ENCODE peak calls at places on chromosome 11, in seven cellular contexts. C is mammary epithelial cell, L is colonic mucosa, V is right lobe of liver, G is stomach, M is Peyer's patch, D is HCT116. H is an unnamed sample.

GRCh38 chr11:117458275-117459120 is 130.8 kb downstream of the CEP164 start:
- DNase-seq in L (no peak), G (no peak), C (peak; percentile 76), M (peak; percentile 23), V (no peak), D (no peak), H (peak; percentile 69)

GRCh38 chr11:121112498-121113455 is 11.7 kb downstream of the TECTA start:
- DNase-seq in L (peak; percentile 44), V (peak; percentile 71), M (no peak), G (peak; percentile 64), C (peak; percentile 56), D (peak; percentile 35), H (peak; percentile 68)

GRCh38 chr11:99019676-99020075 is 1.1 kb upstream of the CNTN5 start:
- DNase-seq in D (no peak), C (no peak), V (no peak), M (no peak), G (no peak), L (no peak), H (no peak)

GRCh38 chr11:76210920-76211851 is 4.9 kb upstream of the WNT11 start:
- DNase-seq in C (no peak), V (no peak), D (no peak), L (peak; percentile 23), M (no peak), G (no peak), H (no peak)

GRCh38 chr11:2002042-2002776 is 4.6 kb upstream of the H19 start:
- DNase-seq in G (no peak), D (no peak), M (no peak), C (no peak), V (no peak), L (no peak), H (no peak)

GRCh38 chr11:76577199-76577920 is 93.2 kb downstream of the LRRC32 start:
- DNase-seq in M (peak; percentile 75), G (no peak), C (peak; percentile 86), V (no peak), D (no peak), L (peak; percentile 56), H (peak; percentile 92)

GRCh38 chr11:128684582-128685382 is 9.1 kb upstream of the FLI1 start:
- DNase-seq in M (no peak), D (no peak), C (no peak), V (no peak), L (no peak), G (no peak), H (no peak)

GRCh38 chr11:81888391-81888790 is 845.3 kb downstream of the FAM181B start:
- DNase-seq in V (no peak), G (no peak), C (no peak), D (no peak), L (no peak), M (no peak), H (no peak)

GRCh38 chr11:115759622-115760527 is 255.7 kb upstream of the CADM1 start:
- DNase-seq in D (no peak), M (no peak), V (peak; percentile 34), C (no peak), G (no peak), L (no peak), H (no peak)

GRCh38 chr11:59380263-59381059 is 21.8 kb downstream of the OR5AN1 start:
- DNase-seq in M (no peak), G (no peak), D (no peak), C (no peak), L (no peak), V (no peak), H (no peak)

GRCh38 chr11:107468596-107468995 is 11.0 kb upstream of the CWF19L2 start:
- DNase-seq in V (no peak), L (no peak), M (no peak), D (no peak), G (no peak), C (peak; percentile 11), H (no peak)

GRCh38 chr11:107651672-107652071 is 60.2 kb downstream of the SLN start:
- DNase-seq in M (no peak), D (peak; percentile 6), V (no peak), C (no peak), G (no peak), L (no peak), H (peak; percentile 5)

GRCh38 chr11:65891180-65892136 is 985 bp downstream of the CCDC85B start:
- DNase-seq in L (no peak), D (no peak), G (no peak), C (no peak), M (peak; percentile 61), V (peak; percentile 65), H (no peak)

DNA sequence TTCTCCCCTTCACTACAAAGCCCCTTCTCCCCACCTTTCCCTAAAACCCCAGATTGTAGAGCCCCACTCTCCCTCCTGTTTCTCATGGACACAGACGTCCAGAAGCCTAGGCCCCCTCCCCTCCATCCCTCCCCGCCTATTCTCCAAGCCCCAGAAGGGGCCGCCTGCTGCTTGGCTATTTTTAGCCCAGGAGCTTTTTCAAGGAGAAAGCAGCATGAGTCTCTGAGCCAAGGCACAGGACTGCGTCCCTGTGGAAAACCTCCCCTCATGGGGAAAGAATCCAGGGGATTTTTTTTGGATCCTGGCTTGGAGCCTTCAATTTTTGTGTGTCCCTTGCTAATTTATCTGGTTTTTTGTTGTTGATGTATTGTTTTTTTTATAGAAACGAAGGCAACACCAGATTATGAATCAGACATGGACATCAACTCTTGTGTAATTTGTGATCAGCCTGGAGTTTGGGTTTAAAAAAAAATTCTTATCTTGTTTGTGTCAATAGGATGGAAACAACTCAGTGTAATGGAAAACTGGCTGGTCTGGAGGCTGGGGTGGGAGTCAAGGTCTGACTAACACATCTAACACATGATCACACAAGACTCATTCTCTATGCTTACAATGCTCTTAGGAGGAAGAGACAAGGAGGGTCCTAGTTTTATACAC is 17.4 kb upstream of the ACCSL start:
- DNase-seq in V (no peak), D (no peak), M (no peak), G (no peak), L (no peak), C (no peak), H (no peak)
- H3K27ac ChIP-seq in V (no peak overlapping the region), D (no peak overlapping the region), M (peak overlapping the region; percentile 42), G (no peak overlapping the region), L (peak overlapping the region; percentile 55), C (no peak overlapping the region), H (no peak overlapping the region)

DNA sequence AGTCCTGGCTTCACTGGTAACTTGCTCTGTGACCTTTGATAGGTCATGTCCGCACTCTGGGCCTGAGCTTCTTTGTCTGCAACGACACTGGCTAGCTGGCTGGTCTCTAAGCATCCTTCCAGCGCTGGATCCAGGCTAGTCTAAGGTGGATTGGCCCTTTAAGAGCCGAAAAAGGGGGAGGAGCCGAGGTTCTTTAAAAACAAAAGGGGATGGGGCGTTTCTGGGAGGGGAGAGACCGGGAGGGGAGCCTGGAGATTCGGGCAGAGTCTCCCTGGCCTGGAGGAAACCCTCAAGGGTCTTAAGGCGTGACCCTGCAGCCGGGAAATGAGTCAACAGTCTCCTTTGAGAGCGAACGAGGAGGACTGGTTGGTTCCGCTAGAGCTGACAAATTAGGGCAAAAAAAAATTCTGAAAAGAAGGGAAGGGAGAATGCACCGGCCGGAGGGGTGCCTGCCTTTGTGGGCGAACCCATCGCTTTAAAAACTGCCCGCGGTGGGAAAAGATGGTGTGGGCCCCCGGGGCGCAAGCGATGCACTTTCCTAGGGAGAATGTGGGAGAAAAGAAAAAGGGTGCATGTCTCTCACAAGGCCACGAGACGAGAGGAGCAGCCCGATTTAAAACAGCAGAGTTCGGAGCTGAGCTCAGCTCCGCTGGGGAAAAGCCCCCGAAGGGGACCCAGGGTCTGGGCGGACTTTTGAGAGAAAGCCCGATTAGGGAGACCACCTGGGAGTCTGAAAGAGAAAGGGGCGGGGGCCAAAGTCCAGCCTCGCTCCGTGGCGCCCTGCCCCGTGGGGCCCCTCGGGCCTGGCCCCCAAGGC is 952 bp downstream of the ZFTA start:
- DNase-seq in M (peak; percentile 57), L (peak; percentile 73), C (peak; percentile 48), D (peak; percentile 38), V (peak; percentile 39), G (no peak), H (peak; percentile 65)
- TF ChIP-seq CTCF in M (no peak), L (no peak), C (no peak), D (no peak), V (no peak), G (no peak), H (no peak)

DNA sequence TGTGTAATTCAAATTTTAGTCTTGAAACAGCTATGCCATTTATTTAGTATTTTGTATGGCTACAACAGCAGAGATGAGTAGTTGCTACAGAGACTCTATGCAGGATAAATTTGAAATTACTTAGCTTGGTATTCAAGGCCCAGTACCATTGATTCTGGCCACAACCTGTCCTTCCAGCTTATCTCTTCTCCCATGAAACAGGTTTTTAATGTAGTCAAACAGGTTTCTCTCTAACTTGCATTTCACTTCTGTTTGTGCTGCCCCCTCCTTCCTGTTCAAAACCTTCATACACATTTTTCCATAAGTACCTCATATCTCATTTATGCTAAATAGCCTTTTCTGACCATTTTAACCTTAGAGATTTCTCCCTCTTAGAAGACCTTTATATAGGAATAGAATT is 3.3 kb downstream of the USP47 start:
- DNase-seq in C (peak; percentile 80), M (no peak), V (no peak), G (no peak), L (no peak), D (peak; percentile 52), H (peak; percentile 65)
- H3K27ac ChIP-seq in C (peak overlapping the region; percentile 9), M (no peak overlapping the region), V (no peak overlapping the region), G (no peak overlapping the region), L (no peak overlapping the region), D (no peak overlapping the region), H (no peak overlapping the region)

DNA sequence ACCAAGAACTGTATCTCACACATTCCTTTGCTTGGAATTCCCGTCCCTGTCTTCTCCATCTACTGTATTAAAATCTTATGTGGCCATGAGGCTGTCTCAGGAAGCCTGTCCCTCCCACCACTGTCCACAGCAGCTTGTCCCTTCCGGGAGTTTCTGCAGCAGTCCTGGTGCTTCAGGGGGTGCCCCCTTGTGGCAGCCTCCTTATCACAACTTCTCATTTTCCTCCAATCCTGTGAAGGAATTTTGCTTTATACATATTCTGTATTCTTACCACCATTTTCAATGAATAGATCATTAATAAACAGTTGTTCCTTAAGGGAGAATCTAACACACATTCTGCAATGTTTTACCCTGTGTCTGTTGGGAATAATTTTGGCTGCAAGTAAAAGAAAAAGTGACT is 220.4 kb upstream of the RAG2 start:
- DNase-seq in D (peak; percentile 6), G (no peak), L (no peak), V (no peak), M (no peak), C (no peak), H (no peak)
- TF ChIP-seq CTCF in D (peak; percentile 41), G (no peak), L (no peak), V (peak; percentile 29), M (no peak), C (peak; percentile 40), H (no peak)

DNA sequence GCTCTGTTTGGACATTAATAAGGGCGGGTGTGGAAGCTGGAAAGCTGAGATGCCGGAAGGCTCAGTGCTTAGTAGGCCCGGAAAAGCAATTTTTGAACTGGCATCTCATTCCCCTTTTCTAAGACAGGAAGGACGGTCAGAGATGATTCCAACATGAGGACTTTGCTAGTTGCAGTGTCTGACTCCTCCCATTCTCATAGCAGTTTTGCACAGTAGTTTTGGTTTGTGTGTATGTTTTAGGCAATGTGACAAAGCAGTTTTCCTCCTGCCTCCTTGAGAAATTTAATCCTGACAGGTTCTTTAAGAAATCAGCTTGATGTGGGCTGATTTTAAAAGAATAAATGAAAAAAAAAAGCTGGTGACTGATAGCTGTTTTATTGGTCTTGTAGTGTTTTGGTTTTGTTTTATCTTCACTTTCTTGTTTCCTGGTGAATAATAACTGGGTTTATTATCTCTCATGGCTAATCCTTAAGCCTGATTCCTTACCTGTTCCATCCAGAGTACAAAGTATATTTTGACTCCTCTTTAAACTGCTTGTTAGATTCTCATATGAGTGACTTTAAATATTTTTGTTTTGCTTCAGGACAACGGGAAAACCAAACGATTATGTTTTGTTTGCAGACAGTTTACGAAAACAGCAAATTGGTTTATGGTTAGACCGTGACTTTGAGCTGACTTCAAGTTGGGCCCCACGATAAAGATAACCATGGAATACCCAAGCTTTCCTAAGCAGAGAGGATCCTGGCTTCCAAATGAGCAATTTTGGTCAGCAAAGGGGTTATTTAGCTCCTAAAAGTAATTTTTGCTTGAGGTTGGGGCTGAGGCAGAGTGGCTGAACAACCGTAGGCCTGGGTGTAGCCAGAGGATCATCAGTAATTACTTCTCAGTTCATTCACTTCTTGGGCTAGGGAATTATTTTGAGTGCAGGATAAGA is 3.4 kb downstream of the PTPRJ start:
- DNase-seq in G (no peak), M (no peak), V (no peak), C (no peak), D (no peak), L (no peak), H (no peak)
- H3K27ac ChIP-seq in G (no peak overlapping the region), M (peak overlapping the region; percentile 2), V (peak overlapping the region; percentile 64), C (no peak overlapping the region), D (no peak overlapping the region), L (peak overlapping the region; percentile 12), H (no peak overlapping the region)

H was measured in RWPE1.